ENCODE peak calls at places on chromosomes 3 and 15, in five cellular contexts. F is H1, K is NT2/D1, H is MM.1S, T is PC-3. I is an unnamed sample.

GRCh38 chr3:31653464-31653863 is 120.7 kb downstream of the STT3B start:
- DNase-seq in F (no peak), K (no peak), H (no peak), T (no peak), I (no peak)

GRCh38 chr3:71176366-71176765 is 407.2 kb downstream of the FOXP1 start:
- DNase-seq in F (no peak), K (no peak), H (no peak), T (no peak), I (no peak)

GRCh38 chr3:185290266-185290665 is 36.4 kb upstream of the EHHADH start:
- DNase-seq in F (no peak), K (no peak), H (no peak), T (no peak), I (no peak)

GRCh38 chr3:111616417-111617105 is 21.4 kb upstream of the ZBED2 start:
- DNase-seq in F (no peak), K (no peak), H (no peak), T (peak; percentile 62), I (peak; percentile 71)

GRCh38 chr3:146156060-146156459 is 4.9 kb downstream of the PLOD2 start:
- DNase-seq in F (no peak), K (no peak), H (no peak), T (no peak), I (no peak)

GRCh38 chr3:157460253-157460652 is 23.6 kb downstream of the PTX3 start:
- DNase-seq in F (no peak), K (no peak), H (no peak), T (peak; percentile 86), I (no peak)

GRCh38 chr3:171566803-171567422 is 106.7 kb upstream of the TNIK start:
- DNase-seq in F (no peak), K (no peak), H (peak; percentile 68), T (peak; percentile 76), I (peak; percentile 79)

GRCh38 chr15:90159213-90159612 is 41.9 kb upstream of the SEMA4B start:
- DNase-seq in F (no peak), K (no peak), H (no peak), T (peak; percentile 60), I (no peak)

GRCh38 chr3:193510154-193510553 is 44.5 kb downstream of the ATP13A4 start:
- DNase-seq in F (no peak), K (no peak), H (no peak), T (no peak), I (no peak)

GRCh38 chr3:125194849-125195601 is 17.5 kb downstream of the SLC12A8 start:
- DNase-seq in F (no peak), K (no peak), H (no peak), T (no peak), I (no peak)

GRCh38 chr15:25238126-25238525 is 200.7 kb downstream of the UBE3A start:
- DNase-seq in F (no peak), K (no peak), H (no peak), T (no peak), I (no peak)

DNA sequence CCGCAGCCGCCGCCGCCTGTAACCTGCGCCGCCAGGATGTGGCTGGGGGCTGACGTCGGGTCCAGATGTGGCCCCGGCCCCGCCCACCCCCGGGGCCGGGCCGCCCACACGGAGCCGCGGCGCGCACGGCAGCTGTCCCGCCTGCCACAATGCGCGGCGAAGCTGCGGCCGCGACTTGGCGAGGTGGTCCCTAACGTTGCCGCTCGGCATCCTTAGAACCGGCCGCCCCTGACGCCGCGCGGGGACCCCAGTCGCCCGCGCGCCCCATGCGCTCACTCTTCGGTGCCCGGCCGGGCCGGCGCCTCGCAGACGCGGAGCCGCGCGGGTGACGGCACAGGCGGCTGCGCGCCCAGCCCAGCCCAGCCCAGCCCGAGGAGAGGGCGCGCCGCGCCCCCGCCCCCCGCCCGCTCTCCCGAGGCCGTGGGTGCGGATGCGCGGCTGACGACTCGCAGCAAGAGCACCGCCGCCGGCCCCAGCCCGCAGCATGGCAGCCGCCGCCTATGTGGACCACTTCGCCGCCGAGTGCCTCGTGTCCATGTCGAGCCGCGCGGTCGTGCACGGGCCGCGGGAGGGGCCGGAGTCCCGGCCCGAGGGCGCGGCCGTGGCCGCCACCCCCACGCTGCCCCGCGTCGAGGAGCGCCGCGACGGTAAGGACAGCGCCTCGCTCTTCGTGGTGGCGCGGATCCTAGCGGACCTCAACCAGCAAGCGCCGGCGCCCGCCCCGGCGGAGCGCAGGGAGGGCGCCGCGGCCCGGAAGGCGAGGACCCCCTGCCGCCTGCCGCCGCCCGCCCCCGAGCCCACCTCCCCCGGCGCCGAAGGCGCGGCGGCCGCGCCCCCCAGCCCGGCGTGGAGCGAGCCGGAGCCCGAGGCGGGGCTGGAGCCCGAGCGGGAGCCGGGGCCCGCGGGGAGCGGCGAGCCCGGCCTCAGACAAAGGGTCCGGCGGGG is at the start of gene KLF13:
- DNase-seq in F (no peak), K (no peak), H (no peak), T (peak; percentile 55), I (peak; percentile 86)
- H3K9ac ChIP-seq in F (peak within 1 kb of the TSS; percentile 80), K (peak within 1 kb of the TSS; percentile 88), H (peak within 1 kb of the TSS; percentile 94), T (peak within 1 kb of the TSS; percentile 76), I (peak within 1 kb of the TSS; percentile 94)

GRCh38 chr15:41263891-41264351 is 32.9 kb downstream of the CHP1 start:
- DNase-seq in F (no peak), K (peak; percentile 60), H (peak; percentile 80), T (no peak), I (no peak)
- H3K9ac ChIP-seq in F (no peak overlapping the region), K (no peak overlapping the region), H (peak overlapping the region; percentile 20), T (no peak overlapping the region), I (no peak overlapping the region)

GRCh38 chr15:67781907-67782559 is 43.3 kb upstream of the SKOR1 start:
- DNase-seq in F (no peak), K (no peak), H (no peak), T (no peak), I (peak; percentile 50)
- H3K9ac ChIP-seq in F (no peak overlapping the region), K (no peak overlapping the region), H (peak overlapping the region; percentile 57), T (no peak overlapping the region), I (no peak overlapping the region)

DNA sequence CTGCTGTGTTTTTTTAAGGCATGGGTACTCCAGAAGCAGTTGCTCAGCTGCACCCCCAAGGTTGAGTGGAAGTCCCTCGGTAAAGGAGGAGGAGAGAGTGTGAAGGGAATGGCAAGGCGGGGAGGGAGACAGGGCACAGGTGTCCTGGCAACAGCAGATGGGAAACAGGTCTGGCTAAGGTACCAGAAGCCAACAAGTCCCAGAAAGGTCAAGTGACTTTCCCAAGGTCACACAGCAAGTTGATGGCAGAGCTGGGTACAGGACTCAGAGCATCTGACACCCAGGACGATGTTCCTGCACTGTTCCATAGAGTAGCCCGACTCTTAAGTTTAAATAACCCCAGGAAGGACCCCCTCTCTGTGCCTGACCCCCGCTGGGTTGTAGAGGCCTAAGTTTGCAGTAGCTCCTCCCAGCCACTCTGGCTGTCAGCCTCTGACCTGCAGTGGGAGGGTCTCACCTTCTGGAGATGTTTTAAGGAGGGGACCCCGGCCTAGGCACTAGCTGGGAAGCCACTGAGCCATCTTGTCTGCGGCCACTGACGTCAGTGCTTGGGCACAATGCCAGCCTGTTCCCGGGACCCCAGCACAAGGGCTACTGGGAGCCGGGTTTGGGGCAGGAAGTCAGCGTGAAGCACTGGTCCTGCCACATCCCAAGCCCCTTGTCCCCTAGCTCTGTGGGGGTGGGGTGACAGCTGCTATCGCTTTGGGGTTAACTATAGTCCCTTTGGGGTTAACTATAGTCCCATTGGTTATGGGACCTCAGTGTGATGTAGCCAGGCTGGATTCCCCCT is 10.5 kb downstream of the CSK start:
- DNase-seq in F (no peak), K (no peak), H (no peak), T (no peak), I (peak; percentile 73)
- H3K9ac ChIP-seq in F (no peak overlapping the region), K (no peak overlapping the region), H (no peak overlapping the region), T (no peak overlapping the region), I (peak overlapping the region; percentile 95)

GRCh38 chr3:195154111-195154791 is 116.7 kb downstream of the XXYLT1 start:
- DNase-seq in F (no peak), K (no peak), H (no peak), T (no peak), I (no peak)
- H3K9ac ChIP-seq in F (no peak overlapping the region), K (no peak overlapping the region), H (no peak overlapping the region), T (no peak overlapping the region), I (no peak overlapping the region)

DNA sequence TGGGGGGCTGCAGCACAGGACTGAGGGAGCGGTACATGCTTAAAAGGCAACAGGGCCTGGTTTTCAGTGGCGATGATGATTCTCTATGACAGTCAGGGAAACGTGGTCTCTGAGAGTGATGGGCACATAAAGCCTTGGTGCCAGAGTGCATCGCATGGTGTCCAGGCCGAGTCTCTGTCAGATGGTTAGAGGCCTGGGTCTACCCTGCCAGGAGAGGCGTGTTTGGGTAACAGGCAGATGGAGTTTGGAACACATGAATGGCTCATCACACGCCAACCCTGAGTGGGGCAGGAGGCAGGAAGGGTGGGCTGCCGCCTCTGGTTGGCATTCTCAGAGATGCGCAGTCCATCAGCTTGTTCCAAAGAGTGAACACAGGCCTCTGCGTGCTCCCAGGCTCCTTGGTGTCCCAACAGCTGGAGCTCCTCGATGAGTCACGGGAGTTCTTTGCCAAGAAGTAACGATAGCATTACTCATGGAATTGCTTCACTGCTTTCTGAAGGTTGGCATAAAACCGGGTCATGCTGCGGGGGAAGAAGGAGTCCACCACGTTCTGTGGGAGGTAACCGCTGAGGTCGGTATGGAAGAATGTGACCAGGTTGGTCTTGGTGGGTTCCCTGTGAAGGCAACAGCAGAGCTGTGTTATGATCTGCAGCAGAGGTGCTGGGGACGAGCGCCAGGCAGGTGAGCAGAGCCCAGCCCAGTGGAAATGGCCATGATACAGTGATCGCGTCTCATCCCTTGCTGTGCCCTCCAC is 11.0 kb downstream of the STARD5 start:
- DNase-seq in F (no peak), K (no peak), H (no peak), T (peak; percentile 99), I (no peak)
- H3K9ac ChIP-seq in F (no peak overlapping the region), K (no peak overlapping the region), H (no peak overlapping the region), T (no peak overlapping the region), I (no peak overlapping the region)

GRCh38 chr15:57061696-57062095 is 143.3 kb downstream of the TCF12 start:
- DNase-seq in F (no peak), K (no peak), H (no peak), T (no peak), I (no peak)
- H3K9ac ChIP-seq in F (no peak overlapping the region), K (no peak overlapping the region), H (no peak overlapping the region), T (peak overlapping the region; percentile 57), I (no peak overlapping the region)

GRCh38 chr3:141076821-141077571 is 25.8 kb downstream of the SPSB4 start:
- DNase-seq in F (no peak), K (no peak), H (no peak), T (no peak), I (no peak)

GRCh38 chr3:141080407-141080806 is 29.3 kb downstream of the SPSB4 start:
- DNase-seq in F (no peak), K (no peak), H (no peak), T (no peak), I (no peak)

GRCh38 chr3:141076026-141076797 is 25.1 kb downstream of the SPSB4 start:
- DNase-seq in F (no peak), K (no peak), H (no peak), T (no peak), I (no peak)

GRCh38 chr3:141077631-141078030 is 26.5 kb downstream of the SPSB4 start:
- DNase-seq in F (no peak), K (no peak), H (no peak), T (no peak), I (no peak)

DNA sequence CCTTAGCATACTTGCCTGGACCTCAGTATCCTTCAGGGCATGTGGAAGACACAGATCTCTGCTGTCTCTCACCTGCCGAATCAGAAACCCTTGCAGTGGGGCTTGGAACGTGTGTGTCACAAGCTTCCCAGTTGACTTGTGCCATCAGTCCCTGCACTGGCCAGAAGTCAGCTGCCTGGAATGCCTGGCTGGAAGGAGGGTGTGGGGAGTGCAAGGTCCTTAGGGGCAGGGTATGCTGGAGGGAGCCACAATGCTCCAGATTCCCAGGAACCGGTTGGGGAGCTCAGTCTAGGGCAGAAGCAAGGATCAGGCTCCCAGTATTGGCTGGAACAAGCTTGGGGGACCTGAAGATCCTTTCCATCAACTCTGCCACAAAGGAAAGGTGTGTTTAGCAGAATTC is 27.1 kb downstream of the SPSB4 start:
- DNase-seq in F (no peak), K (no peak), H (no peak), T (no peak), I (no peak)
- H3K9ac ChIP-seq in F (no peak overlapping the region), K (peak overlapping the region; percentile 27), H (no peak overlapping the region), T (no peak overlapping the region), I (no peak overlapping the region)

I was measured in Karpas-422.